ENCODE peak calls at places on chromosomes 12 and 14, in five cellular contexts. L is CD4-positive, alpha-beta T cell; Y is heart right ventricle; Z is stomach; K is dorsolateral prefrontal cortex. J is an unnamed sample.

GRCh38 chr12:71281425-71281824 is 123.6 kb upstream of the TSPAN8 start:
- DNase-seq in Z (no peak), Y (no peak), K (no peak), L (no peak), J (no peak)

GRCh38 chr12:112261559-112261958 is 120.7 kb downstream of the HECTD4 start:
- DNase-seq in L (no peak), Z (no peak), K (no peak), Y (no peak), J (no peak)

GRCh38 chr14:22263961-22264360 is 325.1 kb downstream of the DAD1 start:
- DNase-seq in Z (no peak), K (no peak), Y (no peak), L (no peak), J (no peak)

GRCh38 chr12:52774629-52775250 is 2.4 kb downstream of the KRT76 start:
- DNase-seq in L (no peak), Y (no peak), Z (no peak), K (no peak), J (no peak)

GRCh38 chr12:52313926-52314325 is 7.3 kb downstream of the KRT83 start:
- DNase-seq in Z (no peak), K (no peak), Y (no peak), L (no peak), J (no peak)

GRCh38 chr14:75088566-75089373 is 19.3 kb downstream of the ZC2HC1C start:
- DNase-seq in L (no peak), Z (peak), Y (no peak), K (no peak), J (no peak)

GRCh38 chr12:21439347-21439746 is 1.9 kb downstream of the PYROXD1 start:
- DNase-seq in K (no peak), Z (no peak), Y (no peak), L (no peak), J (no peak)

GRCh38 chr14:78310263-78310662 is 140.1 kb downstream of the NRXN3 start:
- DNase-seq in Y (no peak), Z (no peak), K (no peak), L (no peak), J (no peak)

GRCh38 chr14:91403069-91403600 is 14.5 kb downstream of the CCDC88C start:
- DNase-seq in K (no peak), L (no peak), Z (no peak), Y (no peak), J (no peak)

GRCh38 chr12:102903318-102904007 is 13.6 kb downstream of the PAH start:
- DNase-seq in L (no peak), Y (no peak), Z (no peak), K (no peak), J (no peak)

GRCh38 chr14:85420707-85421106 is 109.2 kb upstream of the FLRT2 start:
- DNase-seq in Z (no peak), Y (no peak), L (no peak), K (no peak), J (no peak)
- H3K27ac ChIP-seq in Z (no peak), Y (no peak), L (no peak), K (no peak), J (no peak)

DNA sequence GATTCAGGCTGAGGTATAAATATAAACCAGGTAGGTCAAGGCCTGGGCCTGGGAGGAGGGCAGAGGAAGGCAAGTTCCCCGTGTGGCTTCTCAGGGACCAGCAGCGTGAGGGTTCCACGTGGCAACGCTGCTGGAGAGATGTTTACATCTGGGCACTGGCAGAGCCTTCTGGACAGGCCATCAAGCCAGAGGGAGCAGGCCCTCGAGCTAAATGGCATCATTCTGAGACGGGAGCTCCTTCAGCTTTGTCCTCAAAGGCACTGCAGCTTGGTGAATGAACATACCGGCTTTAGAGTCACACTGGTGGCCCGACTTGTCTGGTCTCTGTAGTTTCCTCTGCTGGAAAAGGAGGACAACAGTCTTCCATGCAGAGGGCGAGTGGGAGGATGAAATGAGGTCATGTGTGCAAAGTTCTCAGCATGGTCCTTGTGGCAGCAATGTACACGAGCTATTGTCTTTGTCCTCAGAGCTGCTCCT is 231.3 kb downstream of the ZFP36L1 start:
- DNase-seq in Y (no peak), K (no peak), Z (peak), L (no peak), J (no peak)
- H3K27ac ChIP-seq in Y (no peak), K (no peak), Z (peak), L (no peak), J (no peak)

DNA sequence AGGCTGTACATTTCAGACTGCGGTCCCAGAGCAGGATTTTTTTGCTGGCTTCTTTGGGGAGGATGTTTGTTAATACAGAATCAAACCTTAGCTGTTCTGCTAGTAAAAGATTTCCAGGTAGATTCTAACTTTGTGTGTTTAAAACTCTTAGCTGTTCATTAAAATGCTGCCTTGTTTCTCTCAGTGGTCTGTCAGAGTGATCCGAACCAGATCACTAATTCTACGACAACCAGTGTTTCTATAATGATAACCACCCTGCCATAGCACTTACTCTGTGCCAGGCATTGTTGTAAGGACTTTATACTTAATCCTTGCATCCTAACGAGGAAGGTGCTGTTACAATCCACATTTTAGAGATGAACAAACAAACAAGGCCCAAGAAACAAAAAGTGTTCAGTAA is 217.3 kb downstream of the CHST11 start:
- DNase-seq in Z (no peak), K (no peak), Y (no peak), L (no peak), J (no peak)
- H3K27ac ChIP-seq in Z (no peak), K (no peak), Y (no peak), L (no peak), J (no peak)

GRCh38 chr12:98022961-98023360 is 492.4 kb upstream of the TMPO start:
- DNase-seq in Z (no peak), Y (no peak), K (no peak), L (no peak), J (no peak)
- H3K27ac ChIP-seq in Z (no peak), Y (no peak), K (no peak), L (no peak), J (no peak)

GRCh38 chr12:49092816-49093406 is 1.7 kb downstream of the DHH start:
- DNase-seq in L (no peak), K (no peak), Z (no peak), Y (no peak), J (no peak)
- H3K27ac ChIP-seq in L (no peak), K (no peak), Z (no peak), Y (no peak), J (no peak)

DNA sequence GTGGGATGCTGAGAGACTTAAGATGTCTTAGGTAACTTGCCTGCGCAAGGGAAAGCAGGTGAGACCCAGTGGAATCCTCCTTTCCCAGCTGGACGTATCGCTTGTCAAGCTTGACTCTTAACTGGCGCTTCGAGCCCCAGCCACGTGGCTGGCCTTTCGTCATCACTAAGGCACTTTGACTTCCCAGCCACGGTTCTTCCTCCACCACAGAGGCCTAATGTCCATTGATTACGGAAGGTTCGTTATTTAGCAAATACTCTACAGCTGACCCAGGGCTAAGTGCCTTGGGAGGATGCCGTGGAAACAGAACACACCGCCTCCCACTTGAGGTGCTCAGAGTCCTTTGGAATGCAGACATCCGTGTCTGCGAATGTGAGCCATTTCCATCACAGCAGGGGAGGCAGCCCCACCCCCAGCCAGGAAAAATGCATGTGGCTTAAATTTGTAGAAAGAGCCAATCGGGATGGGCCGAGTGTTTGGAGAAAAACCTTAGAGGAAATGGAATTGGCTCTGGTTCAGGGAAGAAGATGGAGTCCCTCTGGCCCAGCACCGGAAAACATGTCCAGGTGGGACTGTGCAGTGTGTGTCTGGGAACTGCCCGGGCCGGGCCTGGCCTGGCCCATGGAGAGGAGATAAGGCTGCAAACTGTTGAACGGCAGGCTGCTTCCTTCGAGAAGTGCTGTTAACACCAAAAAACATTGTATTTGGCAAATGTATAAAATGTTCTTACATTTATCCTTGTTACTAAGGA is 115.7 kb downstream of the PLXNC1 start:
- DNase-seq in K (no peak), Y (no peak), L (no peak), Z (no peak), J (no peak)
- H3K27ac ChIP-seq in K (no peak), Y (no peak), L (no peak), Z (peak), J (no peak)

GRCh38 chr14:89429206-89430091 is 12.4 kb upstream of the FOXN3 start:
- DNase-seq in K (no peak), L (no peak), Y (no peak), Z (no peak), J (peak)

GRCh38 chr14:89428163-89428523 is 11.1 kb upstream of the FOXN3 start:
- DNase-seq in Y (no peak), L (no peak), K (no peak), Z (no peak), J (no peak)

GRCh38 chr14:89430271-89430620 is 13.2 kb upstream of the FOXN3 start:
- DNase-seq in Z (no peak), Y (no peak), K (no peak), L (no peak), J (no peak)

GRCh38 chr14:89427426-89428162 is 10.6 kb upstream of the FOXN3 start:
- DNase-seq in L (no peak), K (no peak), Z (no peak), Y (no peak), J (no peak)

GRCh38 chr14:89428556-89429196 is 11.6 kb upstream of the FOXN3 start:
- DNase-seq in K (no peak), L (no peak), Z (no peak), Y (no peak), J (no peak)
- H3K27ac ChIP-seq in K (peak), L (no peak), Z (peak), Y (peak), J (peak)